ENCODE peak calls at places on chromosome 4, in six cellular contexts. One of them, this sample, is unnamed.

GRCh38 chr4:3879681-3880594 is 113.8 kb downstream of the ADRA2C start:
- DNase-seq in GM20000: peak; percentile 39
- DNase-seq in KG1: peak; percentile 3
- DNase-seq in AML-193: no peak
- DNase-seq in fibroblast of gingiva: no peak
- DNase-seq in CD8-positive, alpha-beta memory T cell: peak; percentile 54
- DNase-seq in this sample: no peak

GRCh38 chr4:77434299-77435092 is 171.1 kb upstream of the CXCL13 start:
- DNase-seq in GM20000: no peak
- DNase-seq in KG1: no peak
- DNase-seq in AML-193: no peak
- DNase-seq in fibroblast of gingiva: no peak
- DNase-seq in CD8-positive, alpha-beta memory T cell: no peak
- DNase-seq in this sample: no peak

GRCh38 chr4:45350438-45350837 is 624.1 kb upstream of the GNPDA2 start:
- DNase-seq in GM20000: peak; percentile 5
- DNase-seq in KG1: no peak
- DNase-seq in AML-193: no peak
- DNase-seq in fibroblast of gingiva: no peak
- DNase-seq in CD8-positive, alpha-beta memory T cell: no peak
- DNase-seq in this sample: no peak

GRCh38 chr4:173420324-173420752 is 21.4 kb upstream of the SCRG1 start:
- DNase-seq in GM20000: peak; percentile 23
- DNase-seq in KG1: no peak
- DNase-seq in AML-193: peak; percentile 55
- DNase-seq in fibroblast of gingiva: peak; percentile 11
- DNase-seq in CD8-positive, alpha-beta memory T cell: no peak
- DNase-seq in this sample: no peak

GRCh38 chr4:94561249-94562024 is 109.7 kb downstream of the PDLIM5 start:
- DNase-seq in GM20000: no peak
- DNase-seq in KG1: no peak
- DNase-seq in AML-193: no peak
- DNase-seq in fibroblast of gingiva: peak; percentile 49
- DNase-seq in CD8-positive, alpha-beta memory T cell: no peak
- DNase-seq in this sample: no peak

GRCh38 chr4:73597594-73597993 is 22.6 kb downstream of the RASSF6 start:
- DNase-seq in GM20000: no peak
- DNase-seq in KG1: no peak
- DNase-seq in AML-193: no peak
- DNase-seq in fibroblast of gingiva: no peak
- DNase-seq in CD8-positive, alpha-beta memory T cell: no peak
- DNase-seq in this sample: no peak

GRCh38 chr4:123836919-123837605 is 440.5 kb downstream of the SPRY1 start:
- DNase-seq in GM20000: no peak
- DNase-seq in KG1: no peak
- DNase-seq in AML-193: no peak
- DNase-seq in fibroblast of gingiva: no peak
- DNase-seq in CD8-positive, alpha-beta memory T cell: no peak
- DNase-seq in this sample: no peak

GRCh38 chr4:89788243-89789072 is 48.5 kb downstream of the SNCA start:
- DNase-seq in GM20000: no peak
- DNase-seq in KG1: no peak
- DNase-seq in AML-193: no peak
- DNase-seq in fibroblast of gingiva: peak; percentile 48
- DNase-seq in CD8-positive, alpha-beta memory T cell: no peak
- DNase-seq in this sample: no peak

GRCh38 chr4:89123418-89123817 is 12.1 kb downstream of the TIGD2 start:
- DNase-seq in GM20000: no peak
- DNase-seq in KG1: no peak
- DNase-seq in AML-193: no peak
- DNase-seq in fibroblast of gingiva: no peak
- DNase-seq in CD8-positive, alpha-beta memory T cell: no peak
- DNase-seq in this sample: no peak

GRCh38 chr4:168634276-168634802 is 137.5 kb downstream of the PALLD start:
- DNase-seq in GM20000: no peak
- DNase-seq in KG1: no peak
- DNase-seq in AML-193: no peak
- DNase-seq in fibroblast of gingiva: peak; percentile 95
- DNase-seq in CD8-positive, alpha-beta memory T cell: no peak
- DNase-seq in this sample: no peak

GRCh38 chr4:81257021-81257420 is 42.0 kb upstream of the PRKG2 start:
- DNase-seq in GM20000: no peak
- DNase-seq in KG1: no peak
- DNase-seq in AML-193: no peak
- DNase-seq in fibroblast of gingiva: peak; percentile 10
- DNase-seq in CD8-positive, alpha-beta memory T cell: no peak
- DNase-seq in this sample: no peak

GRCh38 chr4:8402640-8403039 is 37.9 kb downstream of the ACOX3 start:
- DNase-seq in GM20000: no peak
- DNase-seq in KG1: peak; percentile 31
- DNase-seq in AML-193: no peak
- DNase-seq in fibroblast of gingiva: no peak
- DNase-seq in CD8-positive, alpha-beta memory T cell: no peak
- DNase-seq in this sample: no peak

GRCh38 chr4:2924286-2924685 is 38.9 kb downstream of the NOP14 start:
- DNase-seq in GM20000: no peak
- DNase-seq in KG1: no peak
- DNase-seq in AML-193: no peak
- DNase-seq in fibroblast of gingiva: no peak
- DNase-seq in CD8-positive, alpha-beta memory T cell: peak; percentile 35
- DNase-seq in this sample: no peak

GRCh38 chr4:13476915-13477314 is 7.2 kb downstream of the RAB28 start:
- DNase-seq in GM20000: no peak
- DNase-seq in KG1: peak; percentile 18
- DNase-seq in AML-193: no peak
- DNase-seq in fibroblast of gingiva: no peak
- DNase-seq in CD8-positive, alpha-beta memory T cell: no peak
- DNase-seq in this sample: no peak

GRCh38 chr4:4585012-4585670 is 43.3 kb upstream of the STX18 start:
- DNase-seq in GM20000: no peak
- DNase-seq in KG1: no peak
- DNase-seq in AML-193: no peak
- DNase-seq in fibroblast of gingiva: peak; percentile 92
- DNase-seq in CD8-positive, alpha-beta memory T cell: no peak
- DNase-seq in this sample: no peak

GRCh38 chr4:19936471-19936870 is 315.2 kb upstream of the SLIT2 start:
- DNase-seq in GM20000: no peak
- DNase-seq in KG1: no peak
- DNase-seq in AML-193: no peak
- DNase-seq in fibroblast of gingiva: peak; percentile 62
- DNase-seq in CD8-positive, alpha-beta memory T cell: no peak
- DNase-seq in this sample: no peak

GRCh38 chr4:2962099-2962455 is 1.1 kb downstream of the NOP14 start:
- DNase-seq in GM20000: peak; percentile 55
- DNase-seq in KG1: peak; percentile 55
- DNase-seq in AML-193: peak; percentile 41
- DNase-seq in fibroblast of gingiva: no peak
- DNase-seq in CD8-positive, alpha-beta memory T cell: peak; percentile 59
- DNase-seq in this sample: no peak

GRCh38 chr4:3868146-3868840 is 102.1 kb downstream of the ADRA2C start:
- DNase-seq in GM20000: no peak
- DNase-seq in KG1: no peak
- DNase-seq in AML-193: no peak
- DNase-seq in fibroblast of gingiva: no peak
- DNase-seq in CD8-positive, alpha-beta memory T cell: peak; percentile 16
- DNase-seq in this sample: no peak

GRCh38 chr4:58732973-58733372 is 1622.8 kb upstream of the IGFBP7 start:
- DNase-seq in GM20000: no peak
- DNase-seq in KG1: no peak
- DNase-seq in AML-193: no peak
- DNase-seq in fibroblast of gingiva: no peak
- DNase-seq in CD8-positive, alpha-beta memory T cell: no peak
- DNase-seq in this sample: no peak

GRCh38 chr4:108172780-108173598 is 4.3 kb upstream of the LEF1 start:
- DNase-seq in GM20000: peak; percentile 82
- DNase-seq in KG1: peak; percentile 37
- DNase-seq in AML-193: no peak
- DNase-seq in fibroblast of gingiva: peak; percentile 3
- DNase-seq in CD8-positive, alpha-beta memory T cell: peak; percentile 73
- DNase-seq in this sample: no peak